ENCODE peak calls at places on chromosomes 2 and 18, in six cellular contexts. P is endothelial cell, Y is fibroblast of lung, M is NAMALWA, A is occipital lobe, H is GM23248. O is an unnamed sample.

GRCh38 chr2:7053650-7054262 is 136.5 kb downstream of the RNF144A start:
- DNase-seq in P (no peak), Y (no peak), M (no peak), A (no peak), H (no peak), O (no peak)

GRCh38 chr2:111168528-111168929 is 47.8 kb downstream of the BCL2L11 start:
- DNase-seq in P (no peak), Y (peak; percentile 78), M (peak; percentile 10), A (peak; percentile 8), H (peak; percentile 93), O (peak; percentile 79)

GRCh38 chr2:16538691-16539090 is 126.9 kb downstream of the CYRIA start:
- DNase-seq in P (no peak), Y (no peak), M (no peak), A (no peak), H (no peak), O (no peak)

GRCh38 chr2:146124741-146125140 is 1604.8 kb upstream of the ZEB2 start:
- DNase-seq in P (no peak), Y (peak; percentile 88), M (no peak), A (no peak), H (peak; percentile 48), O (peak; percentile 88)

GRCh38 chr2:216576611-216577010 is 56.6 kb upstream of the IGFBP2 start:
- DNase-seq in P (no peak), Y (no peak), M (no peak), A (no peak), H (no peak), O (no peak)

GRCh38 chr2:157818227-157818626 is 57.9 kb downstream of the ACVR1 start:
- DNase-seq in P (no peak), Y (no peak), M (no peak), A (no peak), H (no peak), O (no peak)

GRCh38 chr2:166373951-166374350 is 1.8 kb downstream of the SCN9A start:
- DNase-seq in P (no peak), Y (peak; percentile 85), M (peak; percentile 7), A (no peak), H (peak; percentile 59), O (peak; percentile 27)

GRCh38 chr2:144183744-144184143 is 336.2 kb downstream of the ZEB2 start:
- DNase-seq in P (peak; percentile 16), Y (peak; percentile 15), M (peak; percentile 96), A (no peak), H (peak; percentile 90), O (no peak)

GRCh38 chr18:47100214-47100831 is 50.0 kb downstream of the HDHD2 start:
- DNase-seq in P (peak; percentile 73), Y (peak; percentile 62), M (peak; percentile 65), A (peak; percentile 13), H (peak; percentile 71), O (peak; percentile 80)

GRCh38 chr2:159243521-159243920 is 43.0 kb downstream of the WDSUB1 start:
- DNase-seq in P (no peak), Y (no peak), M (no peak), A (no peak), H (no peak), O (no peak)

GRCh38 chr2:110832740-110833139 is 100.4 kb downstream of the ACOXL start:
- DNase-seq in P (no peak), Y (no peak), M (peak; percentile 18), A (no peak), H (no peak), O (no peak)

GRCh38 chr2:233338046-233338445 is 16.2 kb upstream of the DGKD start:
- DNase-seq in P (no peak), Y (no peak), M (no peak), A (no peak), H (no peak), O (no peak)

GRCh38 chr2:38751847-38752410 is 768 bp upstream of the SRSF7 start:
- DNase-seq in P (no peak), Y (peak; percentile 48), M (no peak), A (no peak), H (peak; percentile 68), O (no peak)

GRCh38 chr2:234420406-234420805 is 76.5 kb downstream of the ARL4C start:
- DNase-seq in P (no peak), Y (no peak), M (no peak), A (no peak), H (no peak), O (no peak)

GRCh38 chr2:239177325-239177724 is 223.5 kb downstream of the HDAC4 start:
- DNase-seq in P (no peak), Y (no peak), M (no peak), A (no peak), H (no peak), O (no peak)

GRCh38 chr18:61851940-61852451 is 40.8 kb downstream of the RNF152 start:
- DNase-seq in P (no peak), Y (peak; percentile 61), M (peak; percentile 2), A (no peak), H (peak; percentile 66), O (peak; percentile 58)

GRCh38 chr2:118945921-118946320 is 3.9 kb downstream of the MARCO start:
- DNase-seq in P (no peak), Y (no peak), M (no peak), A (no peak), H (peak; percentile 11), O (no peak)

GRCh38 chr2:164815071-164815793 is 26.4 kb downstream of the COBLL1 start:
- DNase-seq in P (no peak), Y (peak; percentile 18), M (no peak), A (no peak), H (no peak), O (no peak)

GRCh38 chr2:105291981-105292380 is 37.6 kb downstream of the TGFBRAP1 start:
- DNase-seq in P (no peak), Y (peak; percentile 38), M (no peak), A (no peak), H (no peak), O (peak; percentile 49)

O was measured in astrocyte of the hippocampus.